ENCODE peak calls at places on chromosomes 13 and 19, in ten cellular contexts. O is A549, Z is GM23338, W is pancreas, A is SK-N-SH, Y is upper lobe of left lung, P is hepatocyte, L is SJSA1, G is lower lobe of right lung, S is body of pancreas. E is an unnamed sample. For H3K4me1, the result is how much of the 10 kb centered on the place peaks cover.

GRCh38 chr19:52665529-52665928 is 27.4 kb upstream of the ZNF83 start:
- DNase-seq in L (peak), P (peak), Y (no peak), W (no peak), Z (no peak), O (no peak), G (no peak), A (no peak), S (no peak), E (no peak)

GRCh38 chr13:106919638-106920037 is 351.7 kb upstream of the ARGLU1 start:
- DNase-seq in W (no peak), G (peak), A (no peak), L (peak), P (peak), Y (peak), O (no peak), S (peak), Z (peak), E (no peak)

GRCh38 chr19:7480222-7480974 is 8.4 kb downstream of the PEX11G start:
- DNase-seq in W (no peak), Z (no peak), P (no peak), Y (no peak), S (peak), A (peak), L (no peak), G (no peak), O (no peak), E (no peak)

GRCh38 chr19:17405250-17406038 is at the start of gene BST2:
- DNase-seq in W (no peak), L (no peak), S (peak), P (peak), A (peak), Z (peak), Y (peak), G (peak), O (no peak), E (peak)

GRCh38 chr19:13024126-13024957 is 29.1 kb downstream of the NFIX start:
- DNase-seq in A (no peak), L (no peak), S (no peak), P (no peak), O (no peak), W (no peak), G (peak), Z (no peak), Y (peak), E (no peak)

GRCh38 chr13:74883834-74884233 is 598.1 kb downstream of the TBC1D4 start:
- DNase-seq in S (no peak), G (no peak), W (no peak), P (no peak), A (no peak), Z (peak), O (no peak), L (no peak), Y (no peak), E (no peak)

GRCh38 chr13:75913925-75914324 is 277.8 kb downstream of the LMO7 start:
- DNase-seq in L (no peak), A (no peak), O (no peak), P (no peak), S (no peak), G (no peak), Z (no peak), Y (no peak), W (no peak), E (no peak)

GRCh38 chr19:38337360-38337653 is 1.7 kb downstream of the CATSPERG start:
- DNase-seq in L (no peak), Z (no peak), G (no peak), S (no peak), Y (no peak), P (no peak), W (no peak), A (peak), O (no peak), E (no peak)

GRCh38 chr13:41061914-41062837 is 867 bp downstream of the WBP4 start:
- DNase-seq in S (no peak), Y (no peak), G (no peak), P (peak), W (no peak), L (peak), A (no peak), Z (peak), O (no peak), E (no peak)

GRCh38 chr13:50129065-50129922 is 114.0 kb downstream of the KCNRG start:
- DNase-seq in S (no peak), A (no peak), Y (peak), P (no peak), O (no peak), G (no peak), L (no peak), W (no peak), Z (peak), E (no peak)

GRCh38 chr13:78689011-78689410 is 30.1 kb upstream of the OBI1 start:
- DNase-seq in W (no peak), G (no peak), Y (no peak), L (no peak), Z (peak), O (no peak), A (no peak), S (no peak), P (peak), E (no peak)

GRCh38 chr13:37484056-37484455 is 114.5 kb downstream of the POSTN start:
- DNase-seq in W (no peak), G (no peak), A (no peak), Y (no peak), L (no peak), O (no peak), S (no peak), P (no peak), Z (no peak), E (no peak)

GRCh38 chr19:28641395-28641794 is 571.6 kb downstream of the UQCRFS1 start:
- DNase-seq in A (no peak), G (no peak), S (no peak), W (no peak), Z (peak), O (no peak), P (no peak), Y (peak), L (no peak), E (no peak)

GRCh38 chr13:98722958-98723357 is 29.5 kb downstream of the SLC15A1 start:
- DNase-seq in S (no peak), L (no peak), Z (no peak), P (peak), O (no peak), G (no peak), Y (no peak), W (no peak), A (no peak), E (no peak)

GRCh38 chr13:109833940-109834339 is 47.6 kb upstream of the IRS2 start:
- DNase-seq in O (no peak), P (no peak), Z (no peak), S (no peak), Y (no peak), A (no peak), G (no peak), W (no peak), L (no peak), E (no peak)

GRCh38 chr19:39671739-39672363 is 16.1 kb downstream of the LGALS16 start:
- DNase-seq in Y (no peak), S (peak), L (peak), Z (peak), G (no peak), W (no peak), P (peak), O (peak), A (peak), E (peak)

GRCh38 chr13:31767175-31767900 is 28.0 kb downstream of the RXFP2 start:
- DNase-seq in O (no peak), S (no peak), L (peak), P (no peak), Y (no peak), W (no peak), A (no peak), G (no peak), Z (no peak), E (no peak)

GRCh38 chr19:58381460-58382220 is 810 bp upstream of the ZNF837 start:
- DNase-seq in S (no peak), Z (no peak), W (no peak), P (no peak), Y (no peak), G (peak), O (no peak), L (no peak), A (no peak), E (no peak)

GRCh38 chr13:33207616-33207964 is 78.0 kb downstream of the STARD13 start:
- DNase-seq in P (peak), L (no peak), O (no peak), A (no peak), Y (no peak), Z (no peak), W (peak), S (peak), G (no peak), E (peak)

GRCh38 chr13:72763411-72763810 is 18.3 kb downstream of the DIS3 start:
- DNase-seq in O (no peak), Z (no peak), P (no peak), W (no peak), S (no peak), Y (no peak), A (no peak), G (no peak), L (no peak), E (no peak)

GRCh38 chr13:35714588-35714987 is 238.1 kb upstream of the MAB21L1 start:
- DNase-seq in P (no peak), L (no peak), O (no peak), W (no peak), G (no peak), Z (no peak), Y (peak), S (peak), A (peak), E (no peak)

GRCh38 chr19:38713227-38713649 is 31.0 kb downstream of the CAPN12 start:
- DNase-seq in P (no peak), A (no peak), Y (peak), G (no peak), L (no peak), O (no peak), W (peak), S (peak), Z (no peak), E (no peak)

GRCh38 chr13:43905435-43906031 is 25.8 kb downstream of the LACC1 start:
- DNase-seq in L (peak), S (peak), Z (peak), W (no peak), O (peak), Y (no peak), G (no peak), P (peak), A (peak), E (peak)

GRCh38 chr19:11152318-11153062 is 3.1 kb downstream of the SPC24 start:
- DNase-seq in O (peak), P (no peak), Y (no peak), G (no peak), L (no peak), S (peak), Z (no peak), W (peak), A (no peak), E (peak)

GRCh38 chr19:46018729-46019251 is 4.1 kb downstream of the PGLYRP1 start:
- DNase-seq in L (no peak), P (no peak), O (no peak), S (no peak), A (no peak), Y (no peak), G (no peak), W (no peak), Z (no peak), E (no peak)
- H3K4me1 ChIP-seq in L (under half), P (under half), O (under half), S (under half), A (under half), Y (under half), G (under half), W (under half), Z (under half), E (under half)

DNA sequence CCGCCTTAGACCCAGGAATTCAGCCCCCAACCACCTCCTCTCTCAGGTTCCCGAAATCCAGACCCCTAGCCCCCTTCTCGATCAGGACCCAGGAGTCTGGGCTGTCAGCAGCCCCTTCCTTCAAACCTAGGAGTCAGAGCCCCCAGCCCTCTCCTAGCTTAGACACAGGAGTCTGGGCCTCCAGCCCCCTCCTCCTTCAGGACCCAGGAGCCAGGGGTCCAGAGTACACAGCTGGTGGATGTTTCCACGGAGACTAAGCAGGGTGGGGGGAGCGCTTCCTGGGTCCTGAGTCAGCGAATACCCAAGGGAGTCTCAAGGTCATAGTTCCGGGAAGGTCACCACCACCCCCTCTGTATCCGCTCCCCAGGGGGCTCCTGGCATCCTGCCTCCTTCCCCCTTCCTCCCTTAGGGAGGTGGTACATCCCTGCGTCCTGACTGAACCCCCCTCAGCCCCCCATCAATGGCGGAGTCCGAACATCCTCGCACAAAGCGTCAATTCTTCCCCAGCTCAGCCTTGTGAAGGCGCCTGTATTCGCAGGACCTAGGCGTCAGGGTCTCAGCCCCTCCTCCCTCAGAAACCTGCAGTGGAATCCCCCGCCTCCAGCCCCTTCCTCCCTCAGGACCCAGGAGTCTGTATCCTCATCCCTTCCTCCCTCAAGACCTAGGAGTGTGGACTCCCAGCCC is 4.6 kb downstream of the CADM4 start:
- DNase-seq in S (peak), P (peak), O (no peak), A (no peak), G (no peak), Y (no peak), Z (peak), L (no peak), W (no peak), E (no peak)
- H3K4me1 ChIP-seq in S (under half), P (under half), O (under half), A (under half), G (under half), Y (under half), Z (under half), L (under half), W (under half), E (under half)

GRCh38 chr19:41323430-41324125 is 13.6 kb downstream of the CCDC97 start:
- DNase-seq in W (no peak), P (peak), G (no peak), O (peak), L (peak), S (peak), Z (peak), Y (peak), A (peak), E (no peak)
- H3K4me1 ChIP-seq in W (under half), P (half or more), G (half or more), O (half or more), L (half or more), S (under half), Z (half or more), Y (half or more), A (half or more), E (under half)

GRCh38 chr13:111789011-111789410 is 277.9 kb upstream of the SOX1 start:
- DNase-seq in A (no peak), Z (no peak), Y (peak), G (no peak), P (no peak), S (no peak), O (no peak), L (no peak), W (no peak), E (no peak)

GRCh38 chr13:111792956-111793355 is 274.0 kb upstream of the SOX1 start:
- DNase-seq in A (no peak), Y (peak), G (peak), L (no peak), P (no peak), O (no peak), S (no peak), W (no peak), Z (no peak), E (no peak)

GRCh38 chr13:111791131-111791530 is 275.8 kb upstream of the SOX1 start:
- DNase-seq in L (no peak), O (no peak), A (no peak), Y (no peak), S (no peak), P (no peak), G (peak), W (no peak), Z (no peak), E (no peak)

GRCh38 chr13:111790621-111791020 is 276.3 kb upstream of the SOX1 start:
- DNase-seq in A (no peak), P (no peak), S (no peak), Z (no peak), O (no peak), G (no peak), L (no peak), Y (no peak), W (no peak), E (no peak)

GRCh38 chr13:111789420-111789819 is 277.5 kb upstream of the SOX1 start:
- DNase-seq in L (no peak), Z (no peak), W (no peak), Y (peak), A (no peak), P (no peak), G (peak), S (no peak), O (no peak), E (no peak)
- H3K4me1 ChIP-seq in L (under half), Z (under half), W (under half), Y (under half), A (under half), P (under half), G (under half), S (under half), O (under half), E (under half)

GRCh38 chr19:55346725-55347441 is 7.2 kb downstream of the KMT5C start:
- DNase-seq in S (no peak), P (no peak), W (no peak), A (no peak), Z (no peak), Y (peak), G (peak), L (no peak), O (no peak), E (no peak)

GRCh38 chr19:55344444-55344843 is 4.8 kb downstream of the KMT5C start:
- DNase-seq in Z (no peak), Y (no peak), G (no peak), L (no peak), S (no peak), O (no peak), P (no peak), A (peak), W (no peak), E (no peak)

GRCh38 chr19:55347442-55348009 is 7.0 kb downstream of the COX6B2 start:
- DNase-seq in S (no peak), Z (no peak), Y (no peak), A (no peak), G (no peak), L (no peak), W (no peak), O (no peak), P (no peak), E (no peak)

GRCh38 chr19:55345818-55346724 is 6.4 kb downstream of the KMT5C start:
- DNase-seq in O (peak), A (peak), Y (peak), W (no peak), G (peak), P (no peak), S (no peak), Z (no peak), L (no peak), E (no peak)

DNA sequence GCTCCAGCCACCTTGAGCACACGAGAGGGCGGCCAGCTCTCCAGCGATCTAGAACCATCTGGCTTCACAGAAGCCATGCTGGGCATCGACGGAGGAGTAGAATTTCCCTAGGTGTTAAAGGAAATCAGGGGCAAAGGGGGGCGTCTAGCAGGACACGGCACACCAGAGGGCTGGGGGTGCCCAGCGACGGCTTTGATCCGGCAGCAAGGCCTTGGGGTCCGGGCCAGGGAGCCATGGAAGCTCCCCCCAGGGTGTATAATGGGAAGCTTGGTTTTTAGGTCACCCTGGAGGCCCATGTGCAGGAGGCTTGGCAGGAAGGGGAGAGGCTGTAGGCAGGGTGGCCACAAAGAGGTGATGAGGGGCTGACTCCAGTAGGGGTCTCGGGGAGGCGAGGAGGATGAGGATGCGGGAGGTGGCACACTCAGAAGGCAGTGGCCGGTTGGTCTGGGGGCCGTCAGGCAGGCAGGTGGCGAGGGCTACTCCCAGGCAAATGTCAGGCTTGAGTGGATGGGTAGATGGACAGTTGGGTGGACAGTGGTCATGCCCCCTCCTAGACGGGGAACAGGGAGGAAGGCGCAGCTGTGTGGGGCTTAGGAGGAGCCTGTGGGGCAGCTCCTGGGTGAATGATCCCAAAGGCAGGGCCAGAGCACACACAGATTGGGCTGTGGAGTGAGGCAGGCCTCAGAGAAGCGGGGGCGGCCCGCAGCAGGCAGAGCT is 5.6 kb downstream of the KMT5C start:
- DNase-seq in O (no peak), S (no peak), P (no peak), W (no peak), Y (no peak), A (no peak), Z (no peak), L (no peak), G (no peak), E (no peak)
- H3K4me1 ChIP-seq in O (under half), S (under half), P (under half), W (under half), Y (under half), A (under half), Z (under half), L (under half), G (under half), E (under half)

DNA sequence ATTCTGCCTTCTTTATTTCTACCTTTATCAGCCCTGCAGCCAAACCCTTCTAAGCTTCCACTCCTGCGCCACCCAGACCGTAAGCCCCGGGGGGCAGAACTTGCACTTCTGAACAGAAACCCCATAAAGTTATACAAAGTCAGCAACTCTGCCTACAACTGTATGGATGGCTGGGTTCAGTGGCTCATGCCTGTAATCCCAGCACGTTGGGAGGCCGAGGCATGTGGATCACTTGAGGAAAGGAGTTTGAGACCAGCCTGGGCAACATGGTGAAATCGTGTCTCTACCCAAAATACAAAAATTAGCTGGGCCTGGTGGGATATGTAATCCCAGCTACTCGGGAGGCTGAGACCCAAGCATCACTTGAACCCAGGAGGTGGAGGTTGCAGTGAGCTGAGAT is 10.4 kb downstream of the RANBP3 start:
- DNase-seq in S (no peak), G (peak), Y (no peak), A (no peak), O (no peak), L (no peak), P (no peak), W (no peak), Z (no peak), E (no peak)
- H3K4me1 ChIP-seq in S (half or more), G (half or more), Y (half or more), A (under half), O (under half), L (under half), P (under half), W (half or more), Z (under half), E (under half)

DNA sequence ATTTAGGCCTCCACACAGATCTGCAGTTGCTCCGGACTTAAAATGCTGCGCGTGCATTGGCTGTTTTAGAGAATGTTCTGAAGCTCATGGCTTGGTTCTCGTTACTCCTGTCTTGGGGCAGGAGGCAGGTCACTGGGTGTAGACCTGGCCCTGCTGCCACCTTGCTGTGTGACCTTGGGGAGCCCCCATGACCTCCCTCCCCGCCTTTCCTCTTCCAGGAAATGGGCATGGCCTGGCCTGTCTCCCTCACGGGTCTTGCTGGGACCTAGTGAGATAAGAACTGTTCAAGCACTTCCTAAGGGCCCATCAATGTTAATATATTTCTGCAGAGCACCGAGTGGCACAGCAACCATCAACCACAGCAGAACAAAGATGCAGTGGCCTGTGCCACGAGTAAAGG is 49.4 kb downstream of the KLF2 start:
- DNase-seq in A (no peak), Y (no peak), W (no peak), S (no peak), L (no peak), P (no peak), G (no peak), Z (no peak), O (no peak), E (no peak)
- H3K4me1 ChIP-seq in A (under half), Y (half or more), W (under half), S (under half), L (half or more), P (under half), G (half or more), Z (under half), O (under half), E (under half)